ENCODE peak calls at places on chromosome 2, in ten cellular contexts. J is left ventricle myocardium inferior, K is tibial artery, G is IMR-90, P is fibroblast of the aortic adventitia, T is AG04450, O is BJ, S is mesothelial cell of epicardium, U is AG04449, E is brain microvascular endothelial cell. A is an unnamed sample.

GRCh38 chr2:20231632-20232031 is 6.7 kb upstream of the SDC1 start:
- DNase-seq in J (no peak), K (no peak), G (peak), P (peak), T (no peak), O (no peak), S (peak), U (no peak), E (no peak), A (no peak)

GRCh38 chr2:68151037-68151436 is 6.7 kb upstream of the PNO1 start:
- DNase-seq in J (no peak), K (no peak), G (peak), P (no peak), T (no peak), O (no peak), S (no peak), U (no peak), E (no peak), A (no peak)

GRCh38 chr2:105712166-105712915 is 32.4 kb upstream of the NCK2 start:
- DNase-seq in J (no peak), K (no peak), G (no peak), P (peak), T (no peak), O (no peak), S (peak), U (no peak), E (no peak), A (no peak)

GRCh38 chr2:122663737-122664136 is 908.3 kb downstream of the TSN start:
- DNase-seq in J (no peak), K (no peak), G (no peak), P (no peak), T (no peak), O (no peak), S (no peak), U (no peak), E (no peak), A (no peak)

GRCh38 chr2:43566461-43566729 is 29.4 kb downstream of the THADA start:
- DNase-seq in J (no peak), K (no peak), G (no peak), P (no peak), T (no peak), O (no peak), S (no peak), U (no peak), E (no peak), A (no peak)

GRCh38 chr2:37781028-37781427 is 109.6 kb upstream of the CDC42EP3 start:
- DNase-seq in J (no peak), K (no peak), G (peak), P (peak), T (peak), O (no peak), S (no peak), U (no peak), E (peak), A (no peak)

GRCh38 chr2:129758461-129759185 is 220.8 kb upstream of the RAB6C start:
- DNase-seq in J (peak), K (peak), G (no peak), P (peak), T (no peak), O (no peak), S (no peak), U (no peak), E (no peak), A (peak)

GRCh38 chr2:159030674-159031380 is 62.4 kb downstream of the TANC1 start:
- DNase-seq in J (peak), K (peak), G (peak), P (peak), T (no peak), O (no peak), S (no peak), U (no peak), E (peak), A (no peak)

GRCh38 chr2:239299218-239299939 is 101.4 kb downstream of the HDAC4 start:
- DNase-seq in J (peak), K (peak), G (no peak), P (no peak), T (no peak), O (no peak), S (no peak), U (no peak), E (no peak), A (no peak)

GRCh38 chr2:32712870-32713269 is 85.0 kb downstream of the TTC27 start:
- DNase-seq in J (no peak), K (no peak), G (peak), P (peak), T (no peak), O (no peak), S (no peak), U (no peak), E (no peak), A (no peak)

GRCh38 chr2:94870392-94871225 is 621 bp upstream of the TEKT4 start:
- DNase-seq in J (peak), K (no peak), G (no peak), P (no peak), T (no peak), O (no peak), S (no peak), U (no peak), E (no peak), A (no peak)

GRCh38 chr2:25361261-25362048 is 19.7 kb upstream of the DNMT3A start:
- DNase-seq in J (no peak), K (no peak), G (no peak), P (no peak), T (no peak), O (no peak), S (no peak), U (no peak), E (no peak), A (no peak)

GRCh38 chr2:45578056-45578843 is 32.8 kb downstream of the SRBD1 start:
- DNase-seq in J (no peak), K (no peak), G (peak), P (peak), T (no peak), O (no peak), S (no peak), U (no peak), E (peak), A (no peak)

GRCh38 chr2:150282821-150283309 is 204.6 kb downstream of the RND3 start:
- DNase-seq in J (no peak), K (no peak), G (peak), P (peak), T (no peak), O (peak), S (no peak), U (peak), E (no peak), A (no peak)

GRCh38 chr2:203705184-203705583 is 1.3 kb upstream of the CD28 start:
- DNase-seq in J (no peak), K (no peak), G (no peak), P (no peak), T (no peak), O (no peak), S (no peak), U (no peak), E (no peak), A (no peak)

GRCh38 chr2:234533631-234534030 is 36.8 kb upstream of the ARL4C start:
- DNase-seq in J (no peak), K (no peak), G (no peak), P (no peak), T (no peak), O (no peak), S (no peak), U (no peak), E (no peak), A (no peak)

GRCh38 chr2:28649481-28650260 is 102.0 kb upstream of the PPP1CB start:
- DNase-seq in J (no peak), K (no peak), G (peak), P (no peak), T (no peak), O (no peak), S (no peak), U (no peak), E (no peak), A (no peak)

GRCh38 chr2:28407131-28407975 is 14.7 kb downstream of the FOSL2 start:
- DNase-seq in J (no peak), K (no peak), G (no peak), P (no peak), T (no peak), O (no peak), S (no peak), U (no peak), E (no peak), A (no peak)

GRCh38 chr2:128786296-128786695 is 467.6 kb upstream of the HS6ST1 start:
- DNase-seq in J (no peak), K (no peak), G (no peak), P (no peak), T (no peak), O (no peak), S (no peak), U (no peak), E (no peak), A (no peak)

GRCh38 chr2:113277474-113278072 is 1.1 kb downstream of the PAX8 start:
- DNase-seq in J (no peak), K (no peak), G (no peak), P (no peak), T (no peak), O (no peak), S (peak), U (no peak), E (no peak), A (no peak)

GRCh38 chr2:48626047-48626446 is 8.4 kb downstream of the GTF2A1L start:
- DNase-seq in J (no peak), K (no peak), G (no peak), P (no peak), T (no peak), O (no peak), S (no peak), U (no peak), E (no peak), A (no peak)

GRCh38 chr2:12087671-12088380 is 341.4 kb downstream of the LPIN1 start:
- DNase-seq in J (no peak), K (no peak), G (peak), P (peak), T (no peak), O (no peak), S (no peak), U (no peak), E (no peak), A (no peak)

GRCh38 chr2:185221-185620 is 78.6 kb downstream of the SH3YL1 start:
- DNase-seq in J (no peak), K (no peak), G (no peak), P (no peak), T (no peak), O (no peak), S (no peak), U (no peak), E (no peak), A (no peak)

GRCh38 chr2:74585406-74586182 is 31.1 kb downstream of the DOK1 start:
- DNase-seq in J (peak), K (peak), G (no peak), P (no peak), T (no peak), O (no peak), S (no peak), U (no peak), E (no peak), A (no peak)

GRCh38 chr2:70767699-70768584 is at the start of gene ADD2:
- DNase-seq in J (peak), K (no peak), G (peak), P (peak), T (no peak), O (no peak), S (peak), U (no peak), E (no peak), A (peak)

GRCh38 chr2:240810621-240811020 is 9.4 kb downstream of the KIF1A start:
- DNase-seq in J (peak), K (peak), G (no peak), P (no peak), T (no peak), O (no peak), S (peak), U (no peak), E (no peak), A (no peak)

GRCh38 chr2:240811346-240812300 is 8.4 kb downstream of the KIF1A start:
- DNase-seq in J (peak), K (peak), G (no peak), P (no peak), T (no peak), O (no peak), S (peak), U (no peak), E (no peak), A (no peak)

GRCh38 chr2:240809276-240809675 is 10.7 kb downstream of the KIF1A start:
- DNase-seq in J (no peak), K (no peak), G (no peak), P (no peak), T (no peak), O (no peak), S (peak), U (no peak), E (no peak), A (no peak)

GRCh38 chr2:240812301-240812680 is 7.7 kb downstream of the KIF1A start:
- DNase-seq in J (no peak), K (peak), G (no peak), P (no peak), T (no peak), O (no peak), S (peak), U (no peak), E (no peak), A (no peak)

GRCh38 chr2:240810199-240810598 is 9.8 kb downstream of the KIF1A start:
- DNase-seq in J (no peak), K (no peak), G (no peak), P (peak), T (no peak), O (no peak), S (no peak), U (no peak), E (no peak), A (no peak)
- TF ChIP-seq CTCF in J (no peak), K (no peak), G (no peak), P (peak), T (peak), O (peak), S (no peak), U (no peak), E (peak), A (no peak)

GRCh38 chr2:127024769-127025356 is 82.1 kb downstream of the BIN1 start:
- DNase-seq in J (no peak), K (no peak), G (peak), P (no peak), T (no peak), O (no peak), S (peak), U (no peak), E (peak), A (no peak)
- TF ChIP-seq CTCF in J (peak), K (no peak), G (peak), P (peak), T (peak), O (peak), S (no peak), U (peak), E (peak), A (no peak)

GRCh38 chr2:168614291-168615018 is 158.4 kb downstream of the CERS6 start:
- DNase-seq in J (no peak), K (no peak), G (no peak), P (no peak), T (no peak), O (no peak), S (no peak), U (no peak), E (no peak), A (no peak)
- TF ChIP-seq CTCF in J (no peak), K (no peak), G (no peak), P (peak), T (peak), O (no peak), S (no peak), U (no peak), E (peak), A (no peak)

DNA sequence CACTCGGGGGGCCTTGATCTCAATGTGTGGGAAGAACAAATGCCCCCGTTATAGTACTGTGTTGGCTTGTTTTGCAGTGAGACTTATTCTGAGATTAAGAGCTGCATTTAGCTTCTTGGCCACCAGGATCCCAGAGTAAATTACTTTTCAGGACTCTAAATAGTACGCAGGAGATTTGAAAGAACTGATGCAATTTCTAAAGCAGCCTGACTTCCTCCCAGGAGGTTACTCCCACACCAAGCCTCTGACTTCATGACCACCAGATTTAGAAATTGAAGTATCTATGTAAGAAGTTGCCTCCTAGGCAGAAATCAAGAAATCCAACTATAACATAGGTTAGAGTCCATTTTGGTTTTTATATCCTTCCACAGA is 67.0 kb downstream of the FEZ2 start:
- DNase-seq in J (no peak), K (no peak), G (peak), P (peak), T (no peak), O (no peak), S (no peak), U (no peak), E (peak), A (no peak)
- TF ChIP-seq CTCF in J (peak), K (peak), G (peak), P (peak), T (peak), O (peak), S (no peak), U (no peak), E (peak), A (no peak)

DNA sequence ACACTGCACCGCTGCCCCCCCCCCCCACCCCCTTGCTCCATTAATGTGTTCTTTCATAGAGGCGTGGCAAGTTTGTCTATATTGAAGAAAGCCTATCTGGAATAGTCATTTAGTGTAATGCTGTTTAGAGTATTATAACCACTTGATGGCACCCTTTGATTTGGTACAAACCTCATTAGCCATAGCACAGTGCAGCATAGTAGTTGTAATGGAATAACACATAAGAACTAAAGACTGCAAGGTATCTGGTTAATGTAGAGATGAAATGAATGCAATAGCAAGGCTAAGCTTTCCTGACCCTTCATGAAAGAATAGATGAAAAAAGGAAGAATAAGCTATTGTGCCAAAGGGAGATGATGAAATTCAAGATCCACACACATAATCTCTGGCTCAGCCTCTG is 81.9 kb downstream of the EHBP1 start:
- DNase-seq in J (no peak), K (no peak), G (peak), P (peak), T (no peak), O (no peak), S (no peak), U (no peak), E (peak), A (no peak)
- TF ChIP-seq CTCF in J (peak), K (no peak), G (peak), P (peak), T (peak), O (peak), S (no peak), U (peak), E (peak), A (no peak)

GRCh38 chr2:134365356-134365755 is 111.5 kb downstream of the MGAT5 start:
- DNase-seq in J (no peak), K (no peak), G (no peak), P (no peak), T (no peak), O (no peak), S (no peak), U (no peak), E (no peak), A (no peak)
- TF ChIP-seq CTCF in J (peak), K (peak), G (no peak), P (no peak), T (peak), O (peak), S (no peak), U (peak), E (peak), A (no peak)

GRCh38 chr2:9310390-9310789 is 103.8 kb downstream of the ASAP2 start:
- DNase-seq in J (peak), K (peak), G (peak), P (peak), T (no peak), O (peak), S (no peak), U (peak), E (peak), A (no peak)
- TF ChIP-seq CTCF in J (no peak), K (no peak), G (no peak), P (no peak), T (no peak), O (no peak), S (no peak), U (no peak), E (no peak), A (no peak)

DNA sequence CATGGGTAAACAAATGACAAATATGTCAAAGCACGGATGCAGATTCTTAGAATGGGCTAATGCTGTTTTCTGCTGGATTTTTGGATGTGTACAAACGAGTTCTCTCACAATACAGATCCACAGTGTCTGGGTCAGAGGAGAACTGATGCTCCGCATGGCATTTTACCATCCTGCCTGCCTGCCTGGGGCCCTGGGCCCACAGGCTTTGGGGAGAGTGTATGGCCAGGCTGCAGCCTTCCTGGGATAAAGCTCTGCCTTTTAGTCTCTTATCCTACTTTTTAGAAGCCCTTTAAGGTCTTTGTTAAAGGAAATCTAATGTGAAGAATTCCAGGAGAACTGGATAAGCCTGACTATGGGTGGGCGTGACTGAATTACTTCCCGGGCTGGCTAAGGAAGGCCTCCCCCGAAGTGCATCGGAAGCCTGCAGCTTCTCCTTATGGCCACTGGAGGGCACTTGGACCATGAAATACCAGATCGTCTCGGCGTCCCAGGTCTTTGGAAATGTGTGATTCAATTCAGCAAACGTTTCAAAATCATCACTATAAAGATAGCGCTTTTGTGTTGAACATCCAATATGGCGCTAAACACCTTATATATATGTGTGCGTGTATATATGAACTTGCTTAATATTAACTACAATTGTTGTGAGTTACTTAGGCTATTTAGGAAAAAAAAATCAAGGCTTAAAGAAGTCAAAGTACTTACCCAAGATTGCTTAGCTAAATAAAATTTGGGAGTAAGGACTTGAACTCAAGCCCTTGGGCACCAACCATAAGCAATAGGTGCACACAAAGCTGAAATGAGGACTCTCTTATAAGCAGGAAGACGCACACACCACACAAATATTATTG is 15.2 kb upstream of the DNPEP start:
- DNase-seq in J (no peak), K (peak), G (peak), P (peak), T (peak), O (peak), S (peak), U (peak), E (peak), A (no peak)
- TF ChIP-seq CTCF in J (peak), K (peak), G (peak), P (peak), T (peak), O (peak), S (peak), U (peak), E (peak), A (peak)

DNA sequence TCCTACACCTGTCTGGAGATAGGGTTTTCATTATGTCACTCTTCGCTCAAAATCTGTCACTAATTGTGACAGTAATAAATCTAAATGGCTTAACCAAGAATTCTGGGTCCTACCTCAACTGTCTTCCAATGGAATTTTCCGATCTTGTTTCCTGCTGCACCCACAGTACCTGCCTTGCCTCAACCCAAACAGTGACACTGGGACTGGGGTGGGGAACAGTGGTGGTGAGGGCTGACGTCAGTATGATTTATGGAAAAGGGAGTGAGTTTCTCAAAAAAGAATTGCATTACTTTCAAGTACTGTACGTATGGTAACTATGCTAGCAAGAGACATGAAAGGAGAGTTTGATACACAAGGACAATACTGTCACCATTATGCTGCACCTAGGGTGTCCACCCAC is 24.9 kb downstream of the EFEMP1 start:
- DNase-seq in J (no peak), K (no peak), G (no peak), P (no peak), T (no peak), O (no peak), S (no peak), U (no peak), E (no peak), A (no peak)
- TF ChIP-seq CTCF in J (no peak), K (no peak), G (no peak), P (no peak), T (no peak), O (no peak), S (no peak), U (no peak), E (no peak), A (no peak)